ENCODE peak calls at places on chromosome 4, in ten cellular contexts. X, P, M, F, E, W, T, Q, J and V are unnamed samples.

GRCh38 chr4:169092889-169093522 is 83.0 kb upstream of the CBR4 start:
- DNase-seq in X (no peak), P (no peak), M (no peak), F (peak; percentile 31), E (no peak), W (no peak), T (no peak), Q (no peak), J (no peak), V (no peak)

GRCh38 chr4:187321741-187322140 is 598.1 kb upstream of the FAT1 start:
- DNase-seq in X (no peak), P (no peak), M (no peak), F (no peak), E (no peak), W (no peak), T (no peak), Q (no peak), J (no peak), V (no peak)

GRCh38 chr4:6672131-6672530 is 21.5 kb upstream of the S100P start:
- DNase-seq in X (no peak), P (no peak), M (no peak), F (no peak), E (no peak), W (no peak), T (no peak), Q (no peak), J (no peak), V (no peak)

GRCh38 chr4:88059781-88060180 is 52.3 kb downstream of the PKD2 start:
- DNase-seq in X (no peak), P (no peak), M (no peak), F (no peak), E (no peak), W (no peak), T (no peak), Q (no peak), J (no peak), V (no peak)

GRCh38 chr4:110633358-110634319 is 10.8 kb upstream of the PITX2 start:
- DNase-seq in X (no peak), P (no peak), M (no peak), F (no peak), E (no peak), W (no peak), T (no peak), Q (no peak), J (peak; percentile 70), V (no peak)

GRCh38 chr4:8297141-8297601 is 27.6 kb downstream of the HTRA3 start:
- DNase-seq in X (no peak), P (no peak), M (no peak), F (no peak), E (no peak), W (no peak), T (no peak), Q (no peak), J (peak; percentile 39), V (no peak)

GRCh38 chr4:166481739-166482138 is 608.7 kb downstream of the TLL1 start:
- DNase-seq in X (no peak), P (no peak), M (no peak), F (no peak), E (no peak), W (no peak), T (no peak), Q (no peak), J (no peak), V (no peak)

GRCh38 chr4:14269824-14270223 is 642.3 kb upstream of the BOD1L1 start:
- DNase-seq in X (no peak), P (no peak), M (no peak), F (no peak), E (peak; percentile 19), W (no peak), T (no peak), Q (no peak), J (no peak), V (no peak)

GRCh38 chr4:56425518-56425917 is 9.9 kb downstream of the PPAT start:
- DNase-seq in X (no peak), P (no peak), M (no peak), F (no peak), E (no peak), W (no peak), T (no peak), Q (no peak), J (no peak), V (no peak)

GRCh38 chr4:113979157-113979972 is at the start of gene ARSJ:
- DNase-seq in X (peak; percentile 55), P (peak; percentile 74), M (peak; percentile 32), F (peak; percentile 62), E (peak; percentile 53), W (peak; percentile 58), T (no peak), Q (no peak), J (peak; percentile 87), V (peak; percentile 19)

GRCh38 chr4:151933122-151933827 is 172.5 kb upstream of the GATB start:
- DNase-seq in X (no peak), P (no peak), M (no peak), F (no peak), E (no peak), W (no peak), T (no peak), Q (no peak), J (no peak), V (no peak)

GRCh38 chr4:113547487-113548042 is 214.0 kb downstream of the CAMK2D start:
- DNase-seq in X (peak; percentile 84), P (peak; percentile 78), M (peak; percentile 95), F (peak; percentile 83), E (peak; percentile 88), W (peak; percentile 93), T (peak; percentile 97), Q (peak; percentile 76), J (peak; percentile 96), V (peak; percentile 18)

DNA sequence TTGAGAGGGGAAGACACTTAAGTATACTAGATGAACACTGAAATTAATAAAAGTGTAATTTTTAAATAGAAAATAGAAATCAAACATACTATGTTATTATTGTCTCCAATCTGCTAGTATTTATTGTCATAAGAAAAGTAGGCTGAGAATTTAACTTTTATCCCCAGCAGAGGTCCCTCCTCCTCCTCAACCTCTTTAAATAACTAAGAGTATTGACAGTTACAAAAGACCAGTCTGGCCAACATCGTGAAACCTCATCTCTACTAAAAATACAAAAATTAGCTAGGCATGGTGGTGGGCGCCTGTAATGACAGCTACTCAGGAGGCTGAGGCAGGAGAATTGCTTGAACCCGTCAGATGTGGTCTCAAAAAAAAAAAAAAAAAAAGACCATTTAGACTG is 4.1 kb downstream of the SLC30A9 start:
- DNase-seq in X (no peak), P (no peak), M (no peak), F (no peak), E (no peak), W (no peak), T (no peak), Q (no peak), J (no peak), V (no peak)
- TF ChIP-seq POLR2A in X (no peak), P (no peak), M (no peak), F (no peak), E (no peak), W (no peak), T (no peak), Q (no peak), J (no peak), V (no peak)

DNA sequence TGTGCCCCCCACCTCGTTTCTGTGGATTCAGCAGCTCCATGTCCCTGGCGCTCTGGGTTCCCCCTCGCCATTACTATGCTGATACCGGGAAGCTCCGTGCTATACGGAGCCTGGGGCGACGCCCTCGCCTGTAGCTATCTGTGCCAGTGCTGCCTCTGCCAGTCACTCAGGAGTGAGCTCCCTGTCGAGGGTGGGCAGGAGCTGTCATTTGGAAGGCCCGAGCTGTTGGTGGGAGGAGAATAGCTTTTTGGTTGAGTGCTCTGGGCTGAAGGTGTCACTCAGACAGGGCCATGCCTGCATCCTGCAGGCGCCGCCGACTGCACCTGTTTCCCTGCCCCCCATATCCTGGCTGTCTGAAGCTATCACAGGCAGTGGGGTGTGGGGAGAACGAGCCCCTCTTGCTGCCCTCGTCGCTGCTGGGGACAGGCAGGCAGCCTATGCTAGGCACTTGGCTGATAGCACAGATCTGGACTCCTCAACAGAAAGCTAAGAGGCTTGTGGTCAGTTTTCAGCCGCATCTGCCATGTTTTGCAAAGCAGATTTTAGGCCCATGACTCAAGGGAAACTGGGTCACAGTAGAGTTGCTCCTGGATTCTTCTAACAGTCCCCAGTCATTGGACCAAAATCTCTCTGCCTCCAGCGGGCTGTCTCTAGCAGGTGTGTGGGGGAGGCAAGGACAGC is 31.8 kb downstream of the CPLX1 start:
- DNase-seq in X (no peak), P (no peak), M (no peak), F (no peak), E (no peak), W (no peak), T (no peak), Q (peak; percentile 10), J (no peak), V (no peak)
- TF ChIP-seq POLR2A in X (no peak), P (no peak), M (no peak), F (no peak), E (no peak), W (no peak), T (no peak), Q (no peak), J (no peak), V (no peak)

DNA sequence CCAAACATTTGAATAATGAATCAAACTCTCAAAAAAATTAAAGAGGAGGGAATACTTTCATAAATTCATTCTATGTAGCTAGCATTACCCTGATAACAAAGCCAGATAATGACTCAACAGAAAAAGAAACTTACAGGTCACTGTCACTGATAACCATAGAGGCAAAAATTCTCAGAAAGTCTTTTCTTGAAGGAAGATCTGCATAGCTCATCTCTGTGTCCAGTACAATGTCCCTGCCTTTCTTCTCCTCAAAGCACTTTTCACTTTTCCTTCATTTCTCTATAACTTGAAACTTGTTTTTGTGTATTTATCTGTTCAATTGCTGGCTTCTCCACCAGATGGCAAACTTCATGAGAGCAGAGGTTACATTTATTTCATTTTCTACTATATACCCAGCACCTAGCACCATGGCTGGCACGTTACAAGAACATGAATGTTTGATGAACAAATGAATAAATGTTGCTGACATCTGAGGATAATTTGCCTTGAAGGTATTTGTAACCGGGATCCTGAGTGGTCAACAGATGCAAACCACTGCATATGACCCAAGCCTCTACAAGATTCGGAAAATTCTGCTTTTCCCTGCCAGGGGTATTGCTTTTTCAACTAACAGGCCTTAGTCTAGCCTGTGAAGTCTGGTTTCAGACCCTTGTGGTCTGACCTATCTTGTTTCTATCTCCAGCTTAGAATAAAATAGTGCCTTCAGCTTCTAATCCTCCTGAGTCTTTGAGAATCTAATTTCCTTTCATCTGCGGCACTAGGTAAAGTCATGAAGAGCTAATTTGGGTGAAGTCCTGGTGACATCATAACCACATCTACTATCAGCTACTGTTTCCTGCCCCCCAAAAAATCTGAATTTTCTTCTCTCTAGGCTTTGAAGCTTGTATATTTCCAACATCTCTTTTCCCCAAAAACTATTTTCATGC is 52.5 kb upstream of the ANTXR2 start:
- DNase-seq in X (no peak), P (no peak), M (peak; percentile 18), F (peak; percentile 9), E (no peak), W (peak; percentile 13), T (no peak), Q (no peak), J (no peak), V (no peak)
- TF ChIP-seq POLR2A in X (no peak), P (no peak), M (no peak), F (no peak), E (no peak), W (no peak), T (no peak), Q (no peak), J (no peak), V (no peak)

DNA sequence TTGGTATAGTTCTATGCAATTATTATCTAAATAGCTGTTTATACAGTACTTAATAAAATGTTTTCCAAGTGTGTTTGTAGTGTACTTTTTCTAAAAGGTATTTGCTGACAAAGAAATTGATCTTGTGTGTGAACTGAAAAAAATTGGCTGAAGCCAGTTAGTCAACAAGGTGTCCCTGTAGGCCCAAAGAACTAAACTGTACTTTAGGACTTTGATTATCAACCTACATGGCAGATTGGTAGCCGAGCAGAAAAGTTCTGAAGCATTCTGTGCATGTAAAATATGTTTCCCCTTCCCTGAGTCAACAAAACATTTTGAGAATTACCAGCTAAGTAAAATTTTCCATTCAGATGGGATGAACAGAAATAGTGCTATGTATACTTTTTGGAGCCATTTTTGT is 21.0 kb downstream of the ADH5 start:
- DNase-seq in X (no peak), P (no peak), M (no peak), F (no peak), E (no peak), W (no peak), T (peak; percentile 53), Q (no peak), J (no peak), V (no peak)
- TF ChIP-seq POLR2A in X (no peak), P (no peak), M (no peak), F (no peak), E (no peak), W (no peak), T (no peak), Q (no peak), J (no peak), V (no peak)